ENCODE peak calls at places on chromosome 17, in six cellular contexts. I is activated CD4-positive, alpha-beta T cell treated with anti-CD3 and anti-CD28 coated beads, Interleukin-2, amount 50 U/mL, for 1 hour; S is activated CD8-positive, alpha-beta memory T cell treated with anti-CD3 and anti-CD28 coated beads for 1 hour; C is AG04449; P is neuronal stem cell; E is ACHN. T is an unnamed sample.

GRCh38 chr17:68780561-68780960 is 174.6 kb downstream of the ABCA8 start:
- DNase-seq in P (no peak), C (no peak), E (no peak), I (no peak), S (no peak), T (no peak)

GRCh38 chr17:80036715-80037477 is 454 bp downstream of the CCDC40 start:
- DNase-seq in I (peak; percentile 40), P (peak; percentile 87), S (no peak), C (no peak), E (peak; percentile 55), T (peak; percentile 81)

GRCh38 chr17:82582208-82582607 is 62.7 kb downstream of the FOXK2 start:
- DNase-seq in I (no peak), P (no peak), S (no peak), E (no peak), C (no peak), T (no peak)

GRCh38 chr17:41688641-41689496 is at the start of gene EIF1:
- DNase-seq in E (peak; percentile 100), P (peak; percentile 100), C (peak; percentile 97), S (peak; percentile 99), I (peak; percentile 99), T (peak; percentile 100)

GRCh38 chr17:82316651-82317393 is 586 bp downstream of the CD7 start:
- DNase-seq in S (no peak), I (no peak), E (no peak), P (no peak), C (no peak), T (no peak)

GRCh38 chr17:6639651-6640535 is 618 bp downstream of the KIAA0753 start:
- DNase-seq in I (no peak), S (no peak), P (no peak), C (no peak), E (peak; percentile 53), T (no peak)

GRCh38 chr17:49351572-49352140 is 10.4 kb downstream of the ZNF652 start:
- DNase-seq in S (no peak), E (no peak), P (no peak), I (no peak), C (no peak), T (no peak)

GRCh38 chr17:19664821-19665181 is 16.2 kb downstream of the ALDH3A2 start:
- DNase-seq in C (no peak), E (no peak), S (no peak), P (no peak), I (no peak), T (no peak)

GRCh38 chr17:64269687-64270649 is 6.9 kb upstream of the TEX2 start:
- DNase-seq in C (no peak), P (no peak), S (no peak), E (no peak), I (no peak), T (peak; percentile 48)

GRCh38 chr17:72222571-72222970 is 101.8 kb downstream of the SOX9 start:
- DNase-seq in E (no peak), C (no peak), P (no peak), I (no peak), S (no peak), T (no peak)

GRCh38 chr17:41464682-41465081 is 2.5 kb downstream of the KRT32 start:
- DNase-seq in C (peak; percentile 88), S (no peak), P (no peak), I (no peak), E (peak; percentile 91), T (no peak)

GRCh38 chr17:79721993-79722671 is 8.6 kb upstream of the ENPP7 start:
- DNase-seq in P (no peak), E (peak; percentile 37), S (no peak), I (no peak), C (no peak), T (no peak)